ENCODE peak calls at places on chromosome 20, in nine cellular contexts. Y, D, A, J, U, T, I, N and W are unnamed samples.
A peak's percentile ranks its signal among the peaks of the same experiment; 100 is the strongest.

GRCh38 chr20:44405246-44405645 is 49.7 kb downstream of the HNF4A start:
- DNase-seq in I (no peak), D (no peak), N (no peak), Y (no peak), J (no peak), T (peak; percentile 23), A (no peak), U (no peak), W (no peak)

GRCh38 chr20:18224968-18225568 is 63.3 kb upstream of the ZNF133 start:
- DNase-seq in U (peak; percentile 4), T (peak; percentile 61), J (peak; percentile 71), Y (peak; percentile 71), N (peak; percentile 70), I (peak; percentile 63), D (peak; percentile 45), A (no peak), W (peak; percentile 91)

GRCh38 chr20:14264869-14265268 is 72.5 kb downstream of the FLRT3 start:
- DNase-seq in N (peak; percentile 0), A (no peak), I (peak; percentile 71), Y (peak; percentile 10), J (peak; percentile 14), U (no peak), D (no peak), T (peak; percentile 21), W (peak; percentile 26)

GRCh38 chr20:62227977-62228958 is 8.2 kb upstream of the HRH3 start:
- DNase-seq in D (no peak), U (no peak), N (no peak), A (peak; percentile 59), I (no peak), J (no peak), Y (no peak), T (no peak), W (no peak)

GRCh38 chr20:2086177-2086979 is 15.2 kb upstream of the STK35 start:
- DNase-seq in D (no peak), A (no peak), I (peak; percentile 21), N (no peak), T (no peak), U (no peak), J (no peak), Y (no peak), W (no peak)

GRCh38 chr20:51423810-51424209 is 118.7 kb downstream of the NFATC2 start:
- DNase-seq in A (peak; percentile 28), I (no peak), J (no peak), T (no peak), Y (no peak), D (no peak), U (no peak), N (no peak), W (no peak)

GRCh38 chr20:23585808-23586734 is 17.8 kb upstream of the CST9L start:
- DNase-seq in I (no peak), T (peak; percentile 34), A (no peak), J (no peak), N (no peak), D (no peak), U (no peak), Y (no peak), W (no peak)

GRCh38 chr20:35992713-35993335 is 24.4 kb downstream of the CNBD2 start:
- DNase-seq in D (peak; percentile 36), J (peak; percentile 95), Y (peak; percentile 57), U (peak; percentile 48), N (peak; percentile 52), A (peak; percentile 23), I (peak; percentile 77), T (peak; percentile 75), W (peak; percentile 71)

GRCh38 chr20:39960522-39961420 is 728.3 kb downstream of the MAFB start:
- DNase-seq in I (no peak), T (no peak), U (no peak), N (no peak), J (no peak), D (no peak), Y (no peak), A (peak; percentile 32), W (no peak)

GRCh38 chr20:8709627-8710026 is 359.3 kb upstream of the PLCB4 start:
- DNase-seq in I (peak; percentile 31), U (no peak), T (no peak), A (no peak), N (no peak), Y (no peak), J (no peak), D (no peak), W (peak; percentile 17)

GRCh38 chr20:8421981-8422380 is 289.9 kb downstream of the PLCB1 start:
- DNase-seq in D (no peak), I (no peak), U (no peak), T (no peak), N (no peak), A (no peak), J (no peak), Y (no peak), W (no peak)

GRCh38 chr20:57947421-57948176 is 237.8 kb upstream of the PMEPA1 start:
- DNase-seq in N (peak; percentile 52), Y (peak; percentile 93), J (no peak), D (no peak), T (no peak), I (peak; percentile 15), U (no peak), A (no peak), W (no peak)

GRCh38 chr20:14127831-14128230 is 132.5 kb downstream of the MACROD2 start:
- DNase-seq in A (no peak), D (no peak), J (no peak), I (no peak), U (no peak), N (no peak), T (no peak), Y (no peak), W (no peak)

GRCh38 chr20:58237318-58238182 is 9.1 kb upstream of the ANKRD60 start:
- DNase-seq in T (no peak), A (no peak), J (no peak), D (no peak), I (peak; percentile 63), N (peak; percentile 35), U (no peak), Y (peak; percentile 72), W (no peak)

GRCh38 chr20:21702553-21703467 is 2.7 kb upstream of the PAX1 start:
- DNase-seq in J (peak; percentile 15), I (peak; percentile 17), N (peak; percentile 8), U (peak; percentile 97), D (peak; percentile 93), Y (peak; percentile 2), A (peak; percentile 95), T (peak; percentile 81), W (no peak)

GRCh38 chr20:37162674-37163073 is 16.5 kb upstream of the RPN2 start:
- DNase-seq in J (no peak), Y (no peak), U (no peak), I (peak; percentile 4), T (no peak), A (no peak), N (no peak), D (no peak), W (no peak)

GRCh38 chr20:36466089-36466488 is 75.2 kb upstream of the MYL9 start:
- DNase-seq in J (no peak), A (no peak), T (no peak), I (no peak), N (no peak), U (no peak), Y (no peak), D (no peak), W (no peak)

GRCh38 chr20:48926267-48926666 is 4.8 kb downstream of the ARFGEF2 start:
- DNase-seq in Y (no peak), U (no peak), T (no peak), N (no peak), J (no peak), A (no peak), D (no peak), I (no peak), W (no peak)

DNA sequence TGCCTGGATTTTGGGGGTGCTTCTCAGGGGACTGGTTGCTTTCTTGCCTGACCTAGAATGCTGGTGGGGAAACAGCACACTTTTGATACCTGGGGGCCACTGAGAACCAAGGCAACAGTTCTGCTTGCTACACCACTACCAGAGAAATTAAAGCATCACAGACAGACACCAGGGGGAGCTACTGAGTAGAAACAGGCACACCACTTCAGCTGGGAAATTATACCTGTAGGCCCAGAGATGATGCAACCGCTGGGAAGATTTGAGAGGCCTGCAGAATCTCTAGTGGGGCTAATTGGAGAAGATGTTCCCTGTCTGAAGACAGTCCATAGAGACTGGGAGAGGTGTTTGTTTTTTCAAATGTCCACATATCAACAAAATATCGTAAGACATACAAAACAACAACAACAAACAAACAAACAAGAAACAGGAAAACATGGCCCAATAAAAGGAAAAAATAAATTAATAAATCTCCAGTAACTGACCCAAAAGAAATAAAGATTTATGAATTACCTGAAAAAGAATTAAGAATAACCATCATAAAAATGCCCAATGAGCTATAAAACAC is 129.4 kb upstream of the RIN2 start:
- DNase-seq in D (peak; percentile 74), N (peak; percentile 76), I (peak; percentile 85), J (peak; percentile 67), A (peak; percentile 75), U (peak; percentile 83), Y (peak; percentile 64), T (peak; percentile 84), W (peak; percentile 87)
- TF ChIP-seq CTCF in D (peak; percentile 78), N (peak; percentile 79), I (peak; percentile 87), J (peak; percentile 71), A (peak; percentile 80), U (peak; percentile 71), Y (peak; percentile 77), T (peak; percentile 60), W (peak; percentile 84)

DNA sequence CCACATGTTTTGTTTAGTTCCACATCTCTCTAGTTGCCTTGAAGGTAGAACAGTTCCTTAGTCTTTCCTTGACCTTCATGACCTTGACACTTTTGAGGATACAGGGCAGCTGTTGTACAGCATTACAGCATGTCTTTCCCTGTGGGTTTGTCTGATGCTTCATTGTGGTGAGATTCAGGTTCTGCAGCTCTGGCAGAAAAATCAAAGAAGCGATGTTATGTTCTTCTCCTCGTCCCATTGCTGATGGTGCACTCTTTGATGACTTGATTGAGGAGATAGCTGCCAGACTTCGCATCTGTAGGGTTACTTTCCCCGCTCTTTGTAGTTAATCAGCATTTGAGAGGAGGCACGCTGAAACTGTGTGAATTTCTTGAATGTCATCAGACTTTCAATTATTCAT is 12.0 kb downstream of the CEBPB start:
- DNase-seq in J (no peak), Y (no peak), A (no peak), D (no peak), I (no peak), U (no peak), T (no peak), N (no peak), W (no peak)
- TF ChIP-seq CTCF in J (no peak), Y (no peak), A (no peak), D (no peak), I (no peak), U (no peak), T (no peak), N (no peak), W (no peak)

GRCh38 chr20:64037498-64038213 is 1.7 kb downstream of the C20orf204 start:
- DNase-seq in T (no peak), U (no peak), I (no peak), Y (no peak), A (peak; percentile 50), N (no peak), D (no peak), J (no peak), W (no peak)
- TF ChIP-seq CTCF in T (no peak), U (no peak), I (no peak), Y (no peak), A (no peak), N (no peak), D (no peak), J (no peak), W (no peak)

DNA sequence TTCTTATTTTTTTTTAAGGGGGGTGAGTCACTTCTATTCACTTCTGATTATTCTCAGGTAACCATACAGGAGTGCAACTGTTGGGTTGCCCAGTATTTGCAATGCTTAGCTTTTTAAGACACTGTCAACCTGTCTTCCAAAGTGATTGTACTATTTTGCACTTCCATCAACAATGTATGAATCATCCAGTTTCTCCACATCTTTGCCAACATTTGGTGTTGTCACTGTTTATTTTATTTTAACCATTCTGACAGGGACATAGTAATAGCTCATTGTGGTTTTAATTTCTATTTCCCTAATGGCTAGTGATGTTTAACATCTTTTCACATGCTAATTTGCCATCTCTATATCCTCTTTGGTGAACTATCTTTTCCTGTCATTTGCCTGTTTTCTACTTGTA is 1.4 kb upstream of the SLC13A3 start:
- DNase-seq in A (no peak), Y (no peak), T (no peak), J (no peak), N (no peak), D (no peak), I (no peak), U (no peak), W (peak; percentile 9)
- TF ChIP-seq CTCF in A (no peak), Y (no peak), T (no peak), J (no peak), N (no peak), D (no peak), I (no peak), U (no peak), W (no peak)